ENCODE peak calls at places on chromosomes 1 and 21, in four cellular contexts. One of them, this sample, is unnamed.

GRCh38 chr1:35466120-35466519 is 91.1 kb downstream of the KIAA0319L start:
- DNase-seq in GF-D8: no peak
- DNase-seq in brain microvascular endothelial cell: no peak
- DNase-seq in GM18507: no peak
- DNase-seq in this sample: no peak

GRCh38 chr1:186984959-186985358 is 156.2 kb downstream of the PLA2G4A start:
- DNase-seq in GF-D8: no peak
- DNase-seq in brain microvascular endothelial cell: no peak
- DNase-seq in GM18507: no peak
- DNase-seq in this sample: no peak

GRCh38 chr1:3659093-3659492 is 6.8 kb downstream of the TP73 start:
- DNase-seq in GF-D8: no peak
- DNase-seq in brain microvascular endothelial cell: no peak
- DNase-seq in GM18507: no peak
- DNase-seq in this sample: no peak

GRCh38 chr21:45261093-45261492 is 26.6 kb downstream of the POFUT2 start:
- DNase-seq in GF-D8: no peak
- DNase-seq in brain microvascular endothelial cell: no peak
- DNase-seq in GM18507: no peak
- DNase-seq in this sample: no peak

GRCh38 chr1:184416921-184417320 is 30.1 kb downstream of the C1orf21 start:
- DNase-seq in GF-D8: no peak
- DNase-seq in brain microvascular endothelial cell: no peak
- DNase-seq in GM18507: no peak
- DNase-seq in this sample: no peak

GRCh38 chr1:202037706-202038296 is 27.4 kb downstream of the ELF3 start:
- DNase-seq in GF-D8: no peak
- DNase-seq in brain microvascular endothelial cell: peak; percentile 66
- DNase-seq in GM18507: no peak
- DNase-seq in this sample: no peak

GRCh38 chr1:10979483-10979920 is 33.0 kb upstream of the TARDBP start:
- DNase-seq in GF-D8: no peak
- DNase-seq in brain microvascular endothelial cell: no peak
- DNase-seq in GM18507: no peak
- DNase-seq in this sample: peak; percentile 57

GRCh38 chr1:44970317-44970716 is 16.1 kb downstream of the EIF2B3 start:
- DNase-seq in GF-D8: no peak
- DNase-seq in brain microvascular endothelial cell: peak; percentile 52
- DNase-seq in GM18507: no peak
- DNase-seq in this sample: no peak

GRCh38 chr1:41608242-41608641 is 123.8 kb upstream of the EDN2 start:
- DNase-seq in GF-D8: no peak
- DNase-seq in brain microvascular endothelial cell: peak; percentile 35
- DNase-seq in GM18507: no peak
- DNase-seq in this sample: no peak

GRCh38 chr21:39568380-39568779 is 44.4 kb upstream of the B3GALT5 start:
- DNase-seq in GF-D8: no peak
- DNase-seq in brain microvascular endothelial cell: no peak
- DNase-seq in GM18507: no peak
- DNase-seq in this sample: no peak

GRCh38 chr1:219143735-219144134 is 29.9 kb upstream of the LYPLAL1 start:
- DNase-seq in GF-D8: no peak
- DNase-seq in brain microvascular endothelial cell: peak; percentile 12
- DNase-seq in GM18507: no peak
- DNase-seq in this sample: no peak

GRCh38 chr1:33740040-33740745 is 123.7 kb upstream of the HMGB4 start:
- DNase-seq in GF-D8: no peak
- DNase-seq in brain microvascular endothelial cell: no peak
- DNase-seq in GM18507: no peak
- DNase-seq in this sample: no peak

GRCh38 chr1:228394571-228395394 is 11.9 kb downstream of the TRIM11 start:
- DNase-seq in GF-D8: no peak
- DNase-seq in brain microvascular endothelial cell: no peak
- DNase-seq in GM18507: no peak
- DNase-seq in this sample: no peak

This sample was measured in occipital lobe.